ENCODE peak calls at places on chromosomes 2 and 18, in ten cellular contexts. One of them, this sample, is unnamed.

GRCh38 chr2:197011777-197012641 is 85.5 kb upstream of the PGAP1 start:
- DNase-seq in Calu3: peak
- DNase-seq in dorsolateral prefrontal cortex: peak
- DNase-seq in neural crest cell: no peak
- DNase-seq in lower leg skin: no peak
- DNase-seq in AG09319: no peak
- DNase-seq in cardiac fibroblast: peak
- DNase-seq in A549: peak
- DNase-seq in lung: no peak
- DNase-seq in A673: peak
- DNase-seq in this sample: peak

GRCh38 chr2:12658287-12658945 is 58.3 kb upstream of the TRIB2 start:
- DNase-seq in Calu3: no peak
- DNase-seq in dorsolateral prefrontal cortex: no peak
- DNase-seq in neural crest cell: no peak
- DNase-seq in lower leg skin: no peak
- DNase-seq in AG09319: no peak
- DNase-seq in cardiac fibroblast: no peak
- DNase-seq in A549: no peak
- DNase-seq in lung: no peak
- DNase-seq in A673: no peak
- DNase-seq in this sample: no peak

GRCh38 chr2:72973566-72974435 is 56.5 kb downstream of the EMX1 start:
- DNase-seq in Calu3: peak
- DNase-seq in dorsolateral prefrontal cortex: peak
- DNase-seq in neural crest cell: peak
- DNase-seq in lower leg skin: no peak
- DNase-seq in AG09319: no peak
- DNase-seq in cardiac fibroblast: peak
- DNase-seq in A549: peak
- DNase-seq in lung: no peak
- DNase-seq in A673: peak
- DNase-seq in this sample: peak

GRCh38 chr2:146730882-146731281 is 1113.9 kb upstream of the ACVR2A start:
- DNase-seq in Calu3: no peak
- DNase-seq in dorsolateral prefrontal cortex: no peak
- DNase-seq in neural crest cell: no peak
- DNase-seq in lower leg skin: no peak
- DNase-seq in AG09319: no peak
- DNase-seq in cardiac fibroblast: no peak
- DNase-seq in A549: no peak
- DNase-seq in lung: no peak
- DNase-seq in A673: no peak
- DNase-seq in this sample: no peak

GRCh38 chr18:63379639-63379962 is 12.6 kb upstream of the KDSR start:
- DNase-seq in Calu3: no peak
- DNase-seq in dorsolateral prefrontal cortex: no peak
- DNase-seq in neural crest cell: no peak
- DNase-seq in lower leg skin: no peak
- DNase-seq in AG09319: no peak
- DNase-seq in cardiac fibroblast: no peak
- DNase-seq in A549: no peak
- DNase-seq in lung: no peak
- DNase-seq in A673: peak
- DNase-seq in this sample: no peak

GRCh38 chr2:217099561-217099960 is 239.7 kb upstream of the TNP1 start:
- DNase-seq in Calu3: no peak
- DNase-seq in dorsolateral prefrontal cortex: no peak
- DNase-seq in neural crest cell: no peak
- DNase-seq in lower leg skin: peak
- DNase-seq in AG09319: no peak
- DNase-seq in cardiac fibroblast: peak
- DNase-seq in A549: no peak
- DNase-seq in lung: no peak
- DNase-seq in A673: peak
- DNase-seq in this sample: no peak

GRCh38 chr2:240327566-240327965 is 107.9 kb upstream of the GPC1 start:
- DNase-seq in Calu3: no peak
- DNase-seq in dorsolateral prefrontal cortex: no peak
- DNase-seq in neural crest cell: no peak
- DNase-seq in lower leg skin: peak
- DNase-seq in AG09319: no peak
- DNase-seq in cardiac fibroblast: no peak
- DNase-seq in A549: no peak
- DNase-seq in lung: no peak
- DNase-seq in A673: no peak
- DNase-seq in this sample: no peak

GRCh38 chr2:100623921-100624320 is 61.1 kb downstream of the PDCL3 start:
- DNase-seq in Calu3: no peak
- DNase-seq in dorsolateral prefrontal cortex: no peak
- DNase-seq in neural crest cell: no peak
- DNase-seq in lower leg skin: no peak
- DNase-seq in AG09319: no peak
- DNase-seq in cardiac fibroblast: no peak
- DNase-seq in A549: no peak
- DNase-seq in lung: no peak
- DNase-seq in A673: no peak
- DNase-seq in this sample: no peak

GRCh38 chr18:6633370-6633769 is 96.1 kb upstream of the ARHGAP28 start:
- DNase-seq in Calu3: no peak
- DNase-seq in dorsolateral prefrontal cortex: no peak
- DNase-seq in neural crest cell: no peak
- DNase-seq in lower leg skin: no peak
- DNase-seq in AG09319: no peak
- DNase-seq in cardiac fibroblast: no peak
- DNase-seq in A549: no peak
- DNase-seq in lung: no peak
- DNase-seq in A673: no peak
- DNase-seq in this sample: no peak

GRCh38 chr2:113965644-113966043 is 75.8 kb downstream of the ACTR3 start:
- DNase-seq in Calu3: peak
- DNase-seq in dorsolateral prefrontal cortex: no peak
- DNase-seq in neural crest cell: peak
- DNase-seq in lower leg skin: no peak
- DNase-seq in AG09319: no peak
- DNase-seq in cardiac fibroblast: peak
- DNase-seq in A549: no peak
- DNase-seq in lung: no peak
- DNase-seq in A673: peak
- DNase-seq in this sample: peak

DNA sequence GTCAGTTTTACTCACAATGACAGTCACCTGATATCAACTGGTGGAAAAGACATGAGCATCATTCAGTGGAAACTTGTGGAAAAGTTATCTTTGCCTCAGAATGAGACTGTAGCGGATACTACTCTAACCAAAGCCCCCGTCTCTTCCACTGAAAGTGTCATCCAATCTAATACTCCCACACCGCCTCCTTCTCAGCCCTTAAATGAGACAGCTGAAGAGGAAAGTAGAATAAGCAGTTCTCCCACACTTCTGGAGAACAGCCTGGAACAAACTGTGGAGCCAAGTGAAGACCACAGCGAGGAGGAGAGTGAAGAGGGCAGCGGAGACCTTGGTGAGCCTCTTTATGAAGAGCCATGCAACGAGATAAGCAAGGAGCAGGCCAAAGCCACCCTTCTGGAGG is 31.2 kb downstream of the COX7A2L start:
- DNase-seq in Calu3: no peak
- DNase-seq in dorsolateral prefrontal cortex: no peak
- DNase-seq in neural crest cell: no peak
- DNase-seq in lower leg skin: no peak
- DNase-seq in AG09319: no peak
- DNase-seq in cardiac fibroblast: no peak
- DNase-seq in A549: no peak
- DNase-seq in lung: no peak
- DNase-seq in A673: no peak
- DNase-seq in this sample: no peak
- TF ChIP-seq CTCF in Calu3: no peak
- TF ChIP-seq CTCF in dorsolateral prefrontal cortex: no peak
- TF ChIP-seq CTCF in neural crest cell: no peak
- TF ChIP-seq CTCF in lower leg skin: no peak
- TF ChIP-seq CTCF in AG09319: no peak
- TF ChIP-seq CTCF in cardiac fibroblast: no peak
- TF ChIP-seq CTCF in A549: no peak
- TF ChIP-seq CTCF in lung: no peak
- TF ChIP-seq CTCF in A673: no peak
- TF ChIP-seq CTCF in this sample: no peak

GRCh38 chr2:223122706-223123265 is 70.8 kb downstream of the KCNE4 start:
- DNase-seq in Calu3: no peak
- DNase-seq in dorsolateral prefrontal cortex: no peak
- DNase-seq in neural crest cell: no peak
- DNase-seq in lower leg skin: no peak
- DNase-seq in AG09319: no peak
- DNase-seq in cardiac fibroblast: no peak
- DNase-seq in A549: no peak
- DNase-seq in lung: no peak
- DNase-seq in A673: peak
- DNase-seq in this sample: no peak
- TF ChIP-seq CTCF in Calu3: no peak
- TF ChIP-seq CTCF in dorsolateral prefrontal cortex: no peak
- TF ChIP-seq CTCF in neural crest cell: no peak
- TF ChIP-seq CTCF in lower leg skin: no peak
- TF ChIP-seq CTCF in AG09319: no peak
- TF ChIP-seq CTCF in cardiac fibroblast: no peak
- TF ChIP-seq CTCF in A549: no peak
- TF ChIP-seq CTCF in lung: no peak
- TF ChIP-seq CTCF in A673: no peak
- TF ChIP-seq CTCF in this sample: no peak

DNA sequence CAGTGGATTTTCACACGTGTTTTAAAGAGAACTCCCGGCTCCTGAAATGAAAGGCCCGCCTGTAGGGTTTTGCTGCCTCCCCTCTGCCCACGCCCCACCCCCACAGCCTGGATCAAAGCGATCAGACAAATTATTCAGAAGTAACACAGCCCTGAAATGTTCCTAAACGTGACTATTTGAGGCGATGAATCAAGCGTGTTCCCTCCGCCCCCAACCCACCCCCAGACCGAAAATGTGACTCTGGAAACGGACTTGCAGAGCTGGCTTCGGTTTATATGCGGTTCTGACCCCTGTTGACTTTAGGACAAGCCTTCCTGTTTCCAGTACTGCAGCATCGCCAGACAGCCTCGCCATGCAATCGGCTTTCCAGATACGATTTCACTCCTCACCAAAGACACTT is 28.8 kb upstream of the SMIM21 start:
- DNase-seq in Calu3: no peak
- DNase-seq in dorsolateral prefrontal cortex: no peak
- DNase-seq in neural crest cell: peak
- DNase-seq in lower leg skin: no peak
- DNase-seq in AG09319: no peak
- DNase-seq in cardiac fibroblast: no peak
- DNase-seq in A549: no peak
- DNase-seq in lung: no peak
- DNase-seq in A673: no peak
- DNase-seq in this sample: no peak
- TF ChIP-seq CTCF in Calu3: no peak
- TF ChIP-seq CTCF in dorsolateral prefrontal cortex: no peak
- TF ChIP-seq CTCF in neural crest cell: no peak
- TF ChIP-seq CTCF in lower leg skin: no peak
- TF ChIP-seq CTCF in AG09319: no peak
- TF ChIP-seq CTCF in cardiac fibroblast: no peak
- TF ChIP-seq CTCF in A549: no peak
- TF ChIP-seq CTCF in lung: no peak
- TF ChIP-seq CTCF in A673: no peak
- TF ChIP-seq CTCF in this sample: no peak

GRCh38 chr2:55231546-55232083 is 478 bp downstream of the CLHC1 start:
- DNase-seq in Calu3: no peak
- DNase-seq in dorsolateral prefrontal cortex: no peak
- DNase-seq in neural crest cell: no peak
- DNase-seq in lower leg skin: no peak
- DNase-seq in AG09319: no peak
- DNase-seq in cardiac fibroblast: peak
- DNase-seq in A549: peak
- DNase-seq in lung: no peak
- DNase-seq in A673: no peak
- DNase-seq in this sample: no peak
- TF ChIP-seq CTCF in Calu3: no peak
- TF ChIP-seq CTCF in dorsolateral prefrontal cortex: no peak
- TF ChIP-seq CTCF in neural crest cell: no peak
- TF ChIP-seq CTCF in lower leg skin: no peak
- TF ChIP-seq CTCF in AG09319: no peak
- TF ChIP-seq CTCF in cardiac fibroblast: no peak
- TF ChIP-seq CTCF in A549: no peak
- TF ChIP-seq CTCF in lung: no peak
- TF ChIP-seq CTCF in A673: no peak
- TF ChIP-seq CTCF in this sample: no peak

This sample was measured in HFFc6.